ENCODE peak calls at places on chromosome 14, in eight cellular contexts. Q is cardiac muscle cell; V is foreskin melanocyte; Z is activated CD8-positive, alpha-beta memory T cell treated with anti-CD3 and anti-CD28 coated beads for 24 hours; E is germinal center; S is stimulated activated naive CD8-positive, alpha-beta T cell treated with anti-CD3 and anti-CD28 coated beads, Interleukin-15, amount 100 ng/mL, for 72 hours; G is RCC 7860; Y is DMS153. W is an unnamed sample.

GRCh38 chr14:24690492-24690891 is 56.5 kb upstream of the GZMB start:
- DNase-seq in Q (no peak), V (no peak), Z (no peak), E (peak; percentile 20), S (no peak), G (no peak), Y (no peak), W (no peak)

GRCh38 chr14:102966256-102966655 is 43.8 kb downstream of the AMN start:
- DNase-seq in Q (no peak), V (peak; percentile 17), Z (no peak), E (no peak), S (no peak), G (no peak), Y (no peak), W (no peak)

GRCh38 chr14:50530358-50530757 is 2.0 kb downstream of the MAP4K5 start:
- DNase-seq in Q (no peak), V (no peak), Z (no peak), E (no peak), S (no peak), G (no peak), Y (no peak), W (peak; percentile 26)

GRCh38 chr14:74964787-74965769 is 9.7 kb upstream of the PGF start:
- DNase-seq in Q (no peak), V (no peak), Z (no peak), E (no peak), S (no peak), G (peak; percentile 4), Y (no peak), W (no peak)

GRCh38 chr14:24398943-24399801 is at the start of gene NYNRIN:
- DNase-seq in Q (peak; percentile 82), V (no peak), Z (peak; percentile 65), E (peak; percentile 42), S (peak; percentile 21), G (no peak), Y (no peak), W (no peak)

GRCh38 chr14:89773151-89773550 is 181.4 kb downstream of the EFCAB11 start:
- DNase-seq in Q (no peak), V (no peak), Z (no peak), E (peak; percentile 10), S (no peak), G (no peak), Y (no peak), W (no peak)

GRCh38 chr14:104548802-104549535 is 30.6 kb upstream of the C14orf180 start:
- DNase-seq in Q (no peak), V (no peak), Z (no peak), E (no peak), S (no peak), G (no peak), Y (no peak), W (no peak)

GRCh38 chr14:32727827-32728226 is 210.9 kb upstream of the NPAS3 start:
- DNase-seq in Q (no peak), V (peak; percentile 90), Z (no peak), E (no peak), S (no peak), G (no peak), Y (no peak), W (no peak)

GRCh38 chr14:20454359-20454644 is 310 bp downstream of the OSGEP start:
- DNase-seq in Q (no peak), V (no peak), Z (no peak), E (peak; percentile 66), S (peak; percentile 87), G (no peak), Y (no peak), W (no peak)

GRCh38 chr14:95431199-95432145 is 85.0 kb downstream of the SYNE3 start:
- DNase-seq in Q (peak; percentile 48), V (peak; percentile 24), Z (no peak), E (peak; percentile 38), S (peak; percentile 18), G (no peak), Y (no peak), W (no peak)

GRCh38 chr14:72904840-72905561 is 11.1 kb upstream of the DPF3 start:
- DNase-seq in Q (peak; percentile 83), V (peak; percentile 45), Z (peak; percentile 78), E (peak; percentile 61), S (peak; percentile 65), G (peak; percentile 23), Y (peak; percentile 16), W (no peak)

GRCh38 chr14:55077155-55077554 is 25.7 kb downstream of the MAPK1IP1L start:
- DNase-seq in Q (no peak), V (no peak), Z (no peak), E (no peak), S (no peak), G (no peak), Y (no peak), W (no peak)

GRCh38 chr14:95667251-95667693 is 19.0 kb upstream of the TCL1B start:
- DNase-seq in Q (peak; percentile 15), V (no peak), Z (no peak), E (peak; percentile 71), S (no peak), G (no peak), Y (peak; percentile 94), W (no peak)

GRCh38 chr14:56821177-56821576 is 10.9 kb upstream of the OTX2 start:
- DNase-seq in Q (no peak), V (no peak), Z (no peak), E (no peak), S (no peak), G (no peak), Y (no peak), W (no peak)

GRCh38 chr14:50964683-50965390 is 20.6 kb upstream of the PYGL start:
- DNase-seq in Q (no peak), V (no peak), Z (no peak), E (no peak), S (no peak), G (peak; percentile 60), Y (no peak), W (peak; percentile 95)

GRCh38 chr14:94098359-94098758 is 12.2 kb upstream of the IFI27 start:
- DNase-seq in Q (no peak), V (no peak), Z (no peak), E (no peak), S (no peak), G (no peak), Y (no peak), W (no peak)

GRCh38 chr14:89616425-89617141 is 199.6 kb upstream of the FOXN3 start:
- DNase-seq in Q (no peak), V (peak; percentile 32), Z (no peak), E (peak; percentile 39), S (peak; percentile 54), G (no peak), Y (no peak), W (no peak)

GRCh38 chr14:72736348-72736747 is 157.6 kb downstream of the DPF3 start:
- DNase-seq in Q (no peak), V (no peak), Z (no peak), E (no peak), S (no peak), G (no peak), Y (no peak), W (peak; percentile 75)

W was measured in non-pigmented ciliary epithelial cell.